ENCODE peak calls at places on chromosomes 16 and 17, in ten cellular contexts. One of them, this sample, is unnamed.

GRCh38 chr17:42422412-42422957 is 571 bp downstream of the CAVIN1 start:
- DNase-seq in esophagus squamous epithelium: no peak
- DNase-seq in Karpas-422: no peak
- DNase-seq in DND-41: no peak
- DNase-seq in CD8-positive, alpha-beta T cell: no peak
- DNase-seq in SK-N-SH: peak
- DNase-seq in tibial nerve: no peak
- DNase-seq in heart right ventricle: peak
- DNase-seq in aorta: peak
- DNase-seq in left ventricle myocardium inferior: no peak
- DNase-seq in this sample: peak

GRCh38 chr17:78231991-78232759 is 744 bp downstream of the TMEM235 start:
- DNase-seq in esophagus squamous epithelium: no peak
- DNase-seq in SK-N-SH: peak
- DNase-seq in Karpas-422: no peak
- DNase-seq in aorta: no peak
- DNase-seq in DND-41: no peak
- DNase-seq in left ventricle myocardium inferior: no peak
- DNase-seq in tibial nerve: no peak
- DNase-seq in CD8-positive, alpha-beta T cell: peak
- DNase-seq in heart right ventricle: no peak
- DNase-seq in this sample: no peak

GRCh38 chr16:4820652-4821051 is 18.2 kb upstream of the ROGDI start:
- DNase-seq in aorta: no peak
- DNase-seq in tibial nerve: no peak
- DNase-seq in SK-N-SH: no peak
- DNase-seq in left ventricle myocardium inferior: no peak
- DNase-seq in CD8-positive, alpha-beta T cell: no peak
- DNase-seq in esophagus squamous epithelium: no peak
- DNase-seq in DND-41: no peak
- DNase-seq in Karpas-422: no peak
- DNase-seq in heart right ventricle: peak
- DNase-seq in this sample: no peak

GRCh38 chr17:45260204-45260783 is 1.6 kb downstream of the SPATA32 start:
- DNase-seq in aorta: no peak
- DNase-seq in SK-N-SH: no peak
- DNase-seq in CD8-positive, alpha-beta T cell: no peak
- DNase-seq in tibial nerve: no peak
- DNase-seq in Karpas-422: no peak
- DNase-seq in DND-41: no peak
- DNase-seq in esophagus squamous epithelium: no peak
- DNase-seq in left ventricle myocardium inferior: peak
- DNase-seq in heart right ventricle: no peak
- DNase-seq in this sample: peak

GRCh38 chr17:45341389-45342158 is 24.8 kb upstream of the MAP3K14 start:
- DNase-seq in CD8-positive, alpha-beta T cell: no peak
- DNase-seq in esophagus squamous epithelium: no peak
- DNase-seq in DND-41: no peak
- DNase-seq in heart right ventricle: peak
- DNase-seq in tibial nerve: peak
- DNase-seq in aorta: peak
- DNase-seq in left ventricle myocardium inferior: peak
- DNase-seq in Karpas-422: no peak
- DNase-seq in SK-N-SH: peak
- DNase-seq in this sample: peak

GRCh38 chr16:80356365-80356764 is 184.4 kb upstream of the DYNLRB2 start:
- DNase-seq in left ventricle myocardium inferior: no peak
- DNase-seq in tibial nerve: no peak
- DNase-seq in heart right ventricle: no peak
- DNase-seq in esophagus squamous epithelium: no peak
- DNase-seq in SK-N-SH: no peak
- DNase-seq in DND-41: no peak
- DNase-seq in Karpas-422: no peak
- DNase-seq in CD8-positive, alpha-beta T cell: no peak
- DNase-seq in aorta: no peak
- DNase-seq in this sample: no peak

GRCh38 chr17:28899212-28899815 is 1.8 kb upstream of the FLOT2 start:
- DNase-seq in heart right ventricle: no peak
- DNase-seq in DND-41: no peak
- DNase-seq in Karpas-422: no peak
- DNase-seq in esophagus squamous epithelium: no peak
- DNase-seq in aorta: no peak
- DNase-seq in tibial nerve: no peak
- DNase-seq in SK-N-SH: no peak
- DNase-seq in left ventricle myocardium inferior: no peak
- DNase-seq in CD8-positive, alpha-beta T cell: no peak
- DNase-seq in this sample: no peak

GRCh38 chr16:80527297-80527696 is 13.5 kb upstream of the DYNLRB2 start:
- DNase-seq in aorta: no peak
- DNase-seq in esophagus squamous epithelium: no peak
- DNase-seq in DND-41: peak
- DNase-seq in SK-N-SH: peak
- DNase-seq in heart right ventricle: no peak
- DNase-seq in Karpas-422: peak
- DNase-seq in left ventricle myocardium inferior: no peak
- DNase-seq in tibial nerve: no peak
- DNase-seq in CD8-positive, alpha-beta T cell: peak
- DNase-seq in this sample: no peak

GRCh38 chr17:66468241-66469087 is 166.1 kb downstream of the PRKCA start:
- DNase-seq in tibial nerve: no peak
- DNase-seq in Karpas-422: no peak
- DNase-seq in SK-N-SH: no peak
- DNase-seq in aorta: no peak
- DNase-seq in CD8-positive, alpha-beta T cell: no peak
- DNase-seq in DND-41: peak
- DNase-seq in left ventricle myocardium inferior: no peak
- DNase-seq in esophagus squamous epithelium: no peak
- DNase-seq in heart right ventricle: no peak
- DNase-seq in this sample: no peak

DNA sequence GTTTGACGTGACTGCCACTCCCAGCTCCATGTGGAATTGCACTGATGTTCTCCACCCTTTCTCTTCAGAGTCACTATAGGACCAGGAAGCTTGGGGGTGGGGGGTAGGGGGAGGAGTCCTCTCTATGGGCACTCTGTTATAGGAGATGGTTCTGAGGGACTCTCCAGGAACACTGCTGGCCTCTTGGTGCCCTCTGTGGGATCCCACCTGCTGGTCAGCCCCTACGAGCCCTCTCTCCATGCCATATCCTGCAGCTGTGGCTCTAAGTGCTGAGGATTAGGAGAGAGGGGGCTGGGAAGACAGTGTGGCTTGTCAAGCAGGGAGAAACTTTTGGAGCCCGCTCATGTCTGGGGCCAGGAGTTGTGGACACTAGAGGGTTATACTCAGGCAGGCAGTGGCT is 3.7 kb upstream of the NGFR start:
- DNase-seq in aorta: no peak
- DNase-seq in tibial nerve: no peak
- DNase-seq in DND-41: no peak
- DNase-seq in CD8-positive, alpha-beta T cell: no peak
- DNase-seq in Karpas-422: no peak
- DNase-seq in left ventricle myocardium inferior: no peak
- DNase-seq in heart right ventricle: no peak
- DNase-seq in SK-N-SH: no peak
- DNase-seq in esophagus squamous epithelium: no peak
- DNase-seq in this sample: no peak
- H3K27ac ChIP-seq in aorta: no peak
- H3K27ac ChIP-seq in tibial nerve: no peak
- H3K27ac ChIP-seq in DND-41: no peak
- H3K27ac ChIP-seq in CD8-positive, alpha-beta T cell: no peak
- H3K27ac ChIP-seq in Karpas-422: no peak
- H3K27ac ChIP-seq in left ventricle myocardium inferior: no peak
- H3K27ac ChIP-seq in heart right ventricle: no peak
- H3K27ac ChIP-seq in SK-N-SH: no peak
- H3K27ac ChIP-seq in esophagus squamous epithelium: no peak
- H3K27ac ChIP-seq in this sample: no peak

GRCh38 chr17:64503341-64503740 is 2.7 kb downstream of the DDX5 start:
- DNase-seq in tibial nerve: no peak
- DNase-seq in CD8-positive, alpha-beta T cell: no peak
- DNase-seq in left ventricle myocardium inferior: no peak
- DNase-seq in heart right ventricle: no peak
- DNase-seq in SK-N-SH: no peak
- DNase-seq in esophagus squamous epithelium: no peak
- DNase-seq in aorta: no peak
- DNase-seq in Karpas-422: no peak
- DNase-seq in DND-41: no peak
- DNase-seq in this sample: no peak
- H3K4me3 ChIP-seq in tibial nerve: no peak
- H3K4me3 ChIP-seq in CD8-positive, alpha-beta T cell: no peak
- H3K4me3 ChIP-seq in left ventricle myocardium inferior: peak
- H3K4me3 ChIP-seq in heart right ventricle: peak
- H3K4me3 ChIP-seq in SK-N-SH: peak
- H3K4me3 ChIP-seq in esophagus squamous epithelium: peak
- H3K4me3 ChIP-seq in aorta: peak
- H3K4me3 ChIP-seq in Karpas-422: no peak
- H3K4me3 ChIP-seq in DND-41: peak
- H3K4me3 ChIP-seq in this sample: peak

DNA sequence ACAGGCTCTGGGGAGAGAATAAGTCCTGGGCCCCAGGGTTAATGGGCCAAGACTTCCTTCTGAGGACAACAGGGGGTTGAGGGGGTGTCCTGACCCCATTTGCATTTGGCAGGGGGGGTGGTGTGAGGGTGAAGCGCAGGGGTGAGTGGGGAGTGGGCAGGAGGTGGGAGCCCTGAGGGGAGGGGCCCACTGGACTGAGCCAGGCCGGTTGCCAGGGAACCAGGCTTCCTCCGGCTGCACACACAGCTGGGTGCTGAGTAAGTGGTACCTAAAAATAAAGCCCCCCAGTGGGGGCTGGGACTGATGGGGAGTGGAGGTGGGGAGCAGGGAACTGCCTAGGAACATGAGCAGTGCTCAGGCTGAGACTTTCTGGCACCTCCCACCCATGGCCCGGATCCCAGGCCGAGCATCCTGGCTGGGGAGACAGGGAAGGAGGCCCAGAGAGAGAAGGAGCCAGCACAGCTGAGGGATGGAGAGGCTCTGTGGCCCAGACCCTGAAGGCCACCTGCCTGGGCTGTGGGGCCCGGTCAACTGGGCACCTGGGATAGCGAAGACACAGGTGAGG is 7.5 kb upstream of the RASD1 start:
- DNase-seq in heart right ventricle: no peak
- DNase-seq in CD8-positive, alpha-beta T cell: peak
- DNase-seq in aorta: peak
- DNase-seq in DND-41: no peak
- DNase-seq in esophagus squamous epithelium: no peak
- DNase-seq in SK-N-SH: no peak
- DNase-seq in Karpas-422: no peak
- DNase-seq in left ventricle myocardium inferior: peak
- DNase-seq in tibial nerve: no peak
- DNase-seq in this sample: peak
- H3K27ac ChIP-seq in heart right ventricle: no peak
- H3K27ac ChIP-seq in CD8-positive, alpha-beta T cell: no peak
- H3K27ac ChIP-seq in aorta: no peak
- H3K27ac ChIP-seq in DND-41: no peak
- H3K27ac ChIP-seq in esophagus squamous epithelium: no peak
- H3K27ac ChIP-seq in SK-N-SH: no peak
- H3K27ac ChIP-seq in Karpas-422: no peak
- H3K27ac ChIP-seq in left ventricle myocardium inferior: no peak
- H3K27ac ChIP-seq in tibial nerve: no peak
- H3K27ac ChIP-seq in this sample: no peak

DNA sequence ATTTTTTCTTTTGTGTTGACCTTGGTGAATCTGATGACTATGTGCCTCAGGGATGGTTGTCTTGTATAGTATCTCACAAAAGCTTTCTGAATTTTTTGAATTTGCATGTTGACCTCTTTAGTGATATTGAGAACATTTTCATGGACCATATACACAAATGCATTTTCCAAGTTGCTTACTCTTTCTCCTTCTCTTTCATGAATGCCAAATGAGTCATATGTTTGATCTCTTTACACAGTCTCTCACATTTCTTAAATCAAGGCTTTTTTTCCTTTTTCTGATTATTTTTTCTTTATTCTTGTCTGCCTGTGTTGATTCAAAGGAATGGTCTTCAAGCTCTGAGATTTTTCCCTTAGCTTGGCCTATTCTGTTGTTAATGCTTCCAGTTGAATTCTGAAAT is 46.6 kb upstream of the KCNJ16 start:
- DNase-seq in CD8-positive, alpha-beta T cell: no peak
- DNase-seq in SK-N-SH: no peak
- DNase-seq in DND-41: no peak
- DNase-seq in esophagus squamous epithelium: no peak
- DNase-seq in aorta: no peak
- DNase-seq in tibial nerve: no peak
- DNase-seq in Karpas-422: no peak
- DNase-seq in heart right ventricle: no peak
- DNase-seq in left ventricle myocardium inferior: no peak
- DNase-seq in this sample: no peak
- H3K4me3 ChIP-seq in CD8-positive, alpha-beta T cell: no peak
- H3K4me3 ChIP-seq in SK-N-SH: no peak
- H3K4me3 ChIP-seq in DND-41: no peak
- H3K4me3 ChIP-seq in esophagus squamous epithelium: no peak
- H3K4me3 ChIP-seq in aorta: no peak
- H3K4me3 ChIP-seq in tibial nerve: no peak
- H3K4me3 ChIP-seq in Karpas-422: no peak
- H3K4me3 ChIP-seq in heart right ventricle: no peak
- H3K4me3 ChIP-seq in left ventricle myocardium inferior: no peak
- H3K4me3 ChIP-seq in this sample: no peak

This sample was measured in psoas muscle.